ENCODE peak calls at places on chromosomes 7 and 10, in nine cellular contexts. K is GM23338, W is HCT116, H is SK-N-SH, P is GM23248, I is neural progenitor cell, R is hepatocyte, F is PC-3, L is MM.1S. C is an unnamed sample.
A peak's percentile ranks its signal among the peaks of the same experiment; 100 is the strongest.

GRCh38 chr10:21336476-21337170 is 188.9 kb downstream of the SKIDA1 start:
- DNase-seq in K (peak; percentile 85), W (peak; percentile 84), H (no peak), P (peak; percentile 95), I (peak; percentile 34), R (peak; percentile 86), F (peak; percentile 94), L (no peak), C (no peak)

GRCh38 chr10:63421591-63421990 is 44.2 kb downstream of the JMJD1C start:
- DNase-seq in K (no peak), W (no peak), H (no peak), P (no peak), I (no peak), R (no peak), F (no peak), L (peak; percentile 16), C (peak; percentile 66)

GRCh38 chr10:248307-248706 is 113.1 kb downstream of the ZMYND11 start:
- DNase-seq in K (no peak), W (no peak), H (no peak), P (no peak), I (no peak), R (no peak), F (no peak), L (no peak), C (no peak)

GRCh38 chr7:130063036-130063435 is 7.3 kb upstream of the KLHDC10 start:
- DNase-seq in K (peak; percentile 92), W (no peak), H (peak; percentile 70), P (peak; percentile 63), I (peak; percentile 85), R (peak; percentile 53), F (peak; percentile 73), L (peak; percentile 68), C (peak; percentile 75)

GRCh38 chr7:144534196-144534595 is 130.7 kb upstream of the NOBOX start:
- DNase-seq in K (peak; percentile 39), W (no peak), H (no peak), P (no peak), I (peak; percentile 2), R (no peak), F (no peak), L (no peak), C (no peak)

GRCh38 chr10:36531621-36532020 is 593.8 kb upstream of the ANKRD30A start:
- DNase-seq in K (no peak), W (no peak), H (no peak), P (peak; percentile 78), I (no peak), R (no peak), F (peak; percentile 97), L (no peak), C (no peak)

GRCh38 chr10:51371725-51372124 is 297.4 kb downstream of the PRKG1 start:
- DNase-seq in K (peak; percentile 11), W (no peak), H (no peak), P (peak; percentile 9), I (no peak), R (no peak), F (no peak), L (no peak), C (no peak)

GRCh38 chr10:126736737-126737136 is 66.2 kb upstream of the C10orf90 start:
- DNase-seq in K (no peak), W (no peak), H (no peak), P (peak; percentile 65), I (no peak), R (peak; percentile 11), F (no peak), L (no peak), C (no peak)

GRCh38 chr7:72751978-72752377 is 76.0 kb downstream of the TYW1B start:
- DNase-seq in K (peak; percentile 70), W (no peak), H (peak; percentile 29), P (no peak), I (peak; percentile 48), R (no peak), F (no peak), L (no peak), C (no peak)

GRCh38 chr7:48298779-48299178 is 127.5 kb downstream of the ABCA13 start:
- DNase-seq in K (no peak), W (no peak), H (no peak), P (peak; percentile 87), I (no peak), R (no peak), F (peak; percentile 89), L (peak; percentile 45), C (no peak)

GRCh38 chr10:101512741-101513140 is 75.3 kb downstream of the POLL start:
- DNase-seq in K (no peak), W (no peak), H (no peak), P (peak; percentile 86), I (no peak), R (no peak), F (peak; percentile 34), L (no peak), C (no peak)

DNA sequence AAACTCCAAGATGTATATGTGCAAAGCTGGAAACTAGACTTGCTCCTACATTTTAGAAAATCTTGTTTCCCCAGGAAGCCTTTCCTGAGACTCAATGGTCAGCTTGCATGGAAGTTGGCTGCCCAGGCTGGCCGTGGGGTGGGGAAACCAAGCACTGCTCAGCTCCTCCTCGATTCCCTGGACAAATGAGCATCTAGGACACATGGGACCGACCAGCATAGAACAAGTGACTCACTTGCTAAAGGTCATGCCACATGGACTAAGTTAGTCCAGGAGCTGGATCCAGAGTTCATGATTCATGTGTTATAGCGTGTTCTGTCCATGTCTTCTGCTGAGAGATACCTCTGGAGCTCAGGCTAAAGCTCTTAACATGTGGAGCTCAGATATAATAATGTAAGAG is 6.2 kb downstream of the FAM180A start:
- DNase-seq in K (no peak), W (no peak), H (no peak), P (peak; percentile 91), I (no peak), R (no peak), F (no peak), L (no peak), C (no peak)
- H2AFZ ChIP-seq in K (no peak overlapping the region), W (no peak overlapping the region), H (no peak overlapping the region), P (peak overlapping the region; percentile 5), I (no peak overlapping the region), R (no peak overlapping the region), F (no peak overlapping the region), L (no peak overlapping the region), C (no peak overlapping the region)

GRCh38 chr7:96670338-96671289 is 39.0 kb downstream of the SEM1 start:
- DNase-seq in K (no peak), W (no peak), H (peak; percentile 59), P (no peak), I (no peak), R (no peak), F (no peak), L (no peak), C (no peak)
- H3K27ac ChIP-seq in K (no peak overlapping the region), W (no peak overlapping the region), H (no peak overlapping the region), P (no peak overlapping the region), I (no peak overlapping the region), R (no peak overlapping the region), F (no peak overlapping the region), L (no peak overlapping the region), C (no peak overlapping the region)

DNA sequence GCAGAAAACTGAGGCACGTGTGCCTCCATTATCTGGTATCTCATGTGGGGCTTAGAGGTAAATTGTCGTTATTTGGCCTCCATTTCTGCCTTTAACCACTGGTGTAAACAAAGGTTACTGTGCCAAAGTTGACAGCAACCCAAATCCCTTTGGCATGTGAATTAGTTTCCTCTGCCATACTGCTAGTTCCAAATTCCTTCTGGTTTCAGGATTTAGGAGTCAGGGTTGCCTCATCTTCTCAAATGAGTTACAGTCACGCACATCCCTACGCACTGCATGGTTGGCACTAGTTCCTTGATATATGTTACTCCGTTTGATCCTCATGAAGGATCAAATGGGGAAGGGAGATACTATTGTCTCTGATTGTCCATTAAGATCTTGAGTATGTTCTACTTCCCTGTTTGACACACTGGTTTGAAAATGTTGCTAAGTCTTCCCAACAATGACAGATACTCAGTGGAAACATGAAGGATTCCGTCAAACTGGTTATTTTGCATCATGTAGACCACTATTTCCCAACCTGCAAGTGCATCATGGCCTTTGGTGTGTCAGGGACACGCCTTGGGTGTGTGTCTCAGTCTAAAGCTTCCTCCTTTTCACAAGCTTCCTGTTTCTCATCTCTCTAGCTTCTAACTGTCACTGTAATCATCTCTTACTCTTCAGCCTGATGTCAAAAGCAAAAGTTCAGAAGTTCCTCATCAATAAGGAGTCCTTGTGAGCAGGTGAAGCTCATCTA is at the start of gene LIPN:
- DNase-seq in K (no peak), W (no peak), H (no peak), P (no peak), I (no peak), R (no peak), F (no peak), L (no peak), C (peak; percentile 2)
- TF ChIP-seq EZH2phosphoT487 in K (no peak), W (no peak), H (no peak), P (no peak), I (no peak), R (no peak), F (no peak), L (no peak), C (no peak)

GRCh38 chr10:90856261-90856660 is 1.6 kb downstream of the HTR7 start:
- DNase-seq in K (peak; percentile 14), W (no peak), H (no peak), P (no peak), I (no peak), R (no peak), F (no peak), L (no peak), C (no peak)

GRCh38 chr10:90858489-90858968 is 690 bp upstream of the HTR7 start:
- DNase-seq in K (no peak), W (no peak), H (peak; percentile 25), P (peak; percentile 15), I (peak; percentile 9), R (no peak), F (no peak), L (no peak), C (no peak)

GRCh38 chr10:90859321-90859751 is 1.5 kb upstream of the HTR7 start:
- DNase-seq in K (no peak), W (peak; percentile 69), H (no peak), P (peak; percentile 86), I (no peak), R (no peak), F (peak; percentile 76), L (no peak), C (no peak)

GRCh38 chr10:90856964-90857634 is 740 bp downstream of the HTR7 start:
- DNase-seq in K (peak; percentile 36), W (no peak), H (no peak), P (peak; percentile 45), I (peak; percentile 32), R (no peak), F (no peak), L (no peak), C (no peak)

GRCh38 chr10:90857635-90858488 is at the start of gene HTR7:
- DNase-seq in K (peak; percentile 76), W (no peak), H (peak; percentile 90), P (peak; percentile 79), I (peak; percentile 85), R (peak; percentile 62), F (peak; percentile 48), L (peak; percentile 60), C (peak; percentile 28)
- H2AFZ ChIP-seq in K (peak within 1 kb of the TSS; percentile 56), W (peak within 1 kb of the TSS; percentile 59), H (peak within 1 kb of the TSS; percentile 97), P (peak within 1 kb of the TSS; percentile 98), I (peak within 1 kb of the TSS; percentile 94), R (peak within 1 kb of the TSS; percentile 97), F (peak within 1 kb of the TSS; percentile 99), L (peak within 1 kb of the TSS; percentile 64), C (no peak within 1 kb of the TSS)

GRCh38 chr7:107951172-107951787 is 51.7 kb downstream of the LAMB1 start:
- DNase-seq in K (no peak), W (no peak), H (no peak), P (no peak), I (no peak), R (no peak), F (no peak), L (no peak), C (no peak)
- H3K27ac ChIP-seq in K (no peak overlapping the region), W (no peak overlapping the region), H (peak overlapping the region; percentile 93), P (no peak overlapping the region), I (no peak overlapping the region), R (peak overlapping the region; percentile 45), F (peak overlapping the region; percentile 83), L (no peak overlapping the region), C (no peak overlapping the region)

C was measured in OCI-LY7.